ENCODE peak calls at places on chromosome 1, in seven cellular contexts. S, Z, L, K, U, T and N are unnamed samples.

GRCh38 chr1:42928859-42929258 is 29.8 kb downstream of the SLC2A1 start:
- DNase-seq in S (no peak), Z (no peak), L (no peak), K (no peak), U (no peak), T (no peak), N (no peak)

GRCh38 chr1:16244650-16245285 is 7.8 kb upstream of the CPLANE2 start:
- DNase-seq in S (no peak), Z (no peak), L (no peak), K (no peak), U (no peak), T (no peak), N (no peak)

GRCh38 chr1:38953433-38953860 is 11.8 kb upstream of the RHBDL2 start:
- DNase-seq in S (no peak), Z (peak), L (no peak), K (no peak), U (no peak), T (no peak), N (no peak)

GRCh38 chr1:184368354-184368753 is 18.5 kb upstream of the C1orf21 start:
- DNase-seq in S (no peak), Z (no peak), L (no peak), K (no peak), U (no peak), T (no peak), N (no peak)

GRCh38 chr1:98331232-98331631 is 330.3 kb upstream of the SNX7 start:
- DNase-seq in S (no peak), Z (no peak), L (no peak), K (no peak), U (no peak), T (no peak), N (no peak)

GRCh38 chr1:160108888-160109662 is 6.5 kb upstream of the ATP1A2 start:
- DNase-seq in S (peak), Z (peak), L (peak), K (peak), U (no peak), T (peak), N (no peak)

GRCh38 chr1:20107767-20108166 is 11.6 kb downstream of the PLA2G2D start:
- DNase-seq in S (no peak), Z (no peak), L (no peak), K (no peak), U (no peak), T (no peak), N (no peak)

GRCh38 chr1:24045766-24046165 is 65.6 kb upstream of the SRSF10 start:
- DNase-seq in S (no peak), Z (no peak), L (no peak), K (no peak), U (no peak), T (no peak), N (no peak)

GRCh38 chr1:248757784-248758195 is 2.2 kb upstream of the LYPD8 start:
- DNase-seq in S (no peak), Z (no peak), L (peak), K (no peak), U (peak), T (no peak), N (no peak)

GRCh38 chr1:8598060-8598724 is 219.2 kb downstream of the RERE start:
- DNase-seq in S (no peak), Z (no peak), L (peak), K (peak), U (peak), T (peak), N (no peak)

GRCh38 chr1:67001682-67002425 is 52.1 kb downstream of the SLC35D1 start:
- DNase-seq in S (no peak), Z (no peak), L (no peak), K (no peak), U (no peak), T (no peak), N (no peak)

DNA sequence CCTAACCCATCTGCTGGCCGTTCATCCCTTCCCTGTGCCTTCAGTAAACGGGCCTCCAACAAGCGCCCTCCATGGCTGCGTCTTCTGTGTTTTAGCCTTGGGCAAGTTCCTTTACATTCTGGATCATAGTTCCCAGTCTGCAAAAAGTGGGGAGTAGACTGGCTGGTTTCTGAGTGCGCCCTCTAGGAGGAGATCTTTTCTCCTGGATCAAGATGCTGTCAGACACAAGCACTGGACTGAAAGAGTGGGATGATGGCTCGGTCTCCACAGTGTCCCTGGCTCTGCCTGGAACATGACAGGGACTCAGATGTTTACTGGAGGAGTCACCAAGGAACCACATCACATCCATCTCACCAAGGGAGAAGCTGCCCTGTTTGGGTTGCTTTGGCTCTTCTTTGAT is 88.8 kb downstream of the PRDM2 start:
- DNase-seq in S (no peak), Z (no peak), L (no peak), K (no peak), U (no peak), T (no peak), N (no peak)
- TF ChIP-seq CTCF in S (no peak), Z (no peak), L (no peak), K (no peak), U (no peak), T (no peak), N (no peak)

GRCh38 chr1:180533571-180533987 is 25.2 kb upstream of the OVAAL start:
- DNase-seq in S (peak), Z (peak), L (peak), K (peak), U (peak), T (peak), N (no peak)
- TF ChIP-seq EP300 in S (no peak), Z (no peak), L (no peak), K (no peak), U (no peak), T (no peak), N (no peak)

DNA sequence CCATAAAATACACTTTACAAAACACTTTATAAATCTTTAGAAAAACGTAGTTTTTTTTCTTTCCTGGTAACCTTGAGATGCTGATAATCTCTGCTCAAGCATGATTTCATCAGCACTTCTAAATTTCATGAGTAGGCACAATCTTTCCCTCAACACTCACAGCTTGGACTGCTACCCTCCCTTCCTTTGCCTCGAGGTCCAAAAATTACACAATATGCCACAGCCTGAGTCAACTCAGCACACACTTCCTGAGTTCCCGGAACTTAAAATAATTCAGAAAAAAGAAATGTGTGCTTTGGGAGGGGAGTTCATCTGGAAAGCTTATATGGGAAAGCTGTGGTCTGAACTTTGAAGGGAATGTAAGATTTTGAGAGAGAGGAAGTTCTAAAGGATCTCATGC is 5.9 kb downstream of the CLCA2 start:
- DNase-seq in S (no peak), Z (no peak), L (no peak), K (peak), U (no peak), T (no peak), N (peak)
- H3K27ac ChIP-seq in S (peak), Z (no peak), L (no peak), K (peak), U (peak), T (no peak), N (peak)

GRCh38 chr1:164092603-164093353 is 466.2 kb upstream of the PBX1 start:
- DNase-seq in S (no peak), Z (peak), L (no peak), K (no peak), U (peak), T (no peak), N (no peak)
- TF ChIP-seq CTCF in S (no peak), Z (peak), L (no peak), K (no peak), U (no peak), T (peak), N (no peak)